ENCODE peak calls at places on chromosome 13, in seven cellular contexts. A is GM23338, Z is A549, E is K562, P is HCT116, U is HL-60, H is Panc1. J is an unnamed sample.

GRCh38 chr13:91157273-91158014 is 190.0 kb upstream of the MIR17HG start:
- DNase-seq in A (no peak), Z (no peak), E (no peak), P (no peak), U (no peak), H (no peak), J (no peak)

GRCh38 chr13:73287871-73288270 is 229.1 kb downstream of the KLF5 start:
- DNase-seq in A (no peak), Z (peak; percentile 12), E (no peak), P (no peak), U (no peak), H (no peak), J (no peak)

GRCh38 chr13:109145631-109146030 is 516.2 kb downstream of the MYO16 start:
- DNase-seq in A (peak; percentile 70), Z (peak; percentile 78), E (peak; percentile 15), P (peak; percentile 58), U (peak; percentile 15), H (peak; percentile 46), J (peak; percentile 13)

GRCh38 chr13:75052616-75053015 is 429.4 kb downstream of the TBC1D4 start:
- DNase-seq in A (no peak), Z (no peak), E (no peak), P (no peak), U (no peak), H (no peak), J (no peak)

GRCh38 chr13:76887070-76887563 is 912 bp upstream of the KCTD12 start:
- DNase-seq in A (peak; percentile 46), Z (no peak), E (no peak), P (no peak), U (no peak), H (no peak), J (no peak)

GRCh38 chr13:113947321-113948033 is 26.4 kb downstream of the C13orf46 start:
- DNase-seq in A (peak; percentile 27), Z (peak; percentile 32), E (peak; percentile 53), P (peak; percentile 12), U (no peak), H (no peak), J (no peak)

GRCh38 chr13:97435794-97436193 is 1.8 kb downstream of the RAP2A start:
- DNase-seq in A (no peak), Z (no peak), E (no peak), P (no peak), U (no peak), H (no peak), J (no peak)

GRCh38 chr13:22505489-22505888 is 675.3 kb upstream of the SGCG start:
- DNase-seq in A (no peak), Z (no peak), E (no peak), P (no peak), U (no peak), H (no peak), J (no peak)

GRCh38 chr13:95113601-95114000 is 187.7 kb downstream of the ABCC4 start:
- DNase-seq in A (peak; percentile 23), Z (no peak), E (no peak), P (no peak), U (no peak), H (no peak), J (no peak)

GRCh38 chr13:109857803-109858202 is 71.4 kb upstream of the IRS2 start:
- DNase-seq in A (peak; percentile 42), Z (no peak), E (no peak), P (no peak), U (no peak), H (no peak), J (no peak)

GRCh38 chr13:42497798-42498197 is 76.2 kb upstream of the TNFSF11 start:
- DNase-seq in A (no peak), Z (no peak), E (no peak), P (no peak), U (no peak), H (no peak), J (no peak)

GRCh38 chr13:75250526-75251183 is 231.3 kb downstream of the TBC1D4 start:
- DNase-seq in A (no peak), Z (no peak), E (no peak), P (no peak), U (no peak), H (no peak), J (no peak)

GRCh38 chr13:28043224-28043623 is 54.7 kb upstream of the URAD start:
- DNase-seq in A (no peak), Z (no peak), E (no peak), P (no peak), U (no peak), H (no peak), J (no peak)

GRCh38 chr13:73835138-73835721 is 299.0 kb downstream of the KLF12 start:
- DNase-seq in A (peak; percentile 73), Z (peak; percentile 30), E (peak; percentile 22), P (peak; percentile 22), U (peak; percentile 3), H (no peak), J (peak; percentile 39)

GRCh38 chr13:87331178-87331577 is 340.0 kb upstream of the SLITRK5 start:
- DNase-seq in A (no peak), Z (no peak), E (no peak), P (no peak), U (no peak), H (no peak), J (no peak)

GRCh38 chr13:28659611-28659970 is 661 bp downstream of the POMP start:
- DNase-seq in A (no peak), Z (no peak), E (peak; percentile 6), P (no peak), U (no peak), H (no peak), J (no peak)

GRCh38 chr13:41740479-41740878 is 220.4 kb downstream of the VWA8 start:
- DNase-seq in A (no peak), Z (no peak), E (no peak), P (no peak), U (no peak), H (no peak), J (no peak)

GRCh38 chr13:76455960-76456359 is 430.2 kb downstream of the KCTD12 start:
- DNase-seq in A (no peak), Z (no peak), E (no peak), P (no peak), U (no peak), H (no peak), J (no peak)

GRCh38 chr13:65606622-65607021 is 1623.5 kb downstream of the PCDH9 start:
- DNase-seq in A (no peak), Z (no peak), E (no peak), P (no peak), U (no peak), H (no peak), J (no peak)

GRCh38 chr13:80072231-80072630 is 268.7 kb downstream of the SPRY2 start:
- DNase-seq in A (no peak), Z (no peak), E (no peak), P (no peak), U (no peak), H (no peak), J (no peak)

GRCh38 chr13:48596128-48596429 is 57.6 kb upstream of the CYSLTR2 start:
- DNase-seq in A (no peak), Z (no peak), E (no peak), P (no peak), U (no peak), H (no peak), J (no peak)

GRCh38 chr13:48603375-48603774 is 50.4 kb upstream of the CYSLTR2 start:
- DNase-seq in A (no peak), Z (no peak), E (no peak), P (no peak), U (no peak), H (no peak), J (no peak)

GRCh38 chr13:48602296-48603040 is 51.3 kb upstream of the CYSLTR2 start:
- DNase-seq in A (no peak), Z (no peak), E (no peak), P (no peak), U (no peak), H (no peak), J (no peak)

GRCh38 chr13:48595330-48596127 is 58.2 kb upstream of the CYSLTR2 start:
- DNase-seq in A (peak; percentile 68), Z (peak; percentile 63), E (peak; percentile 26), P (peak; percentile 50), U (peak; percentile 66), H (peak; percentile 43), J (peak; percentile 79)

GRCh38 chr13:48600374-48601364 is 53.1 kb upstream of the CYSLTR2 start:
- DNase-seq in A (no peak), Z (no peak), E (no peak), P (no peak), U (no peak), H (no peak), J (peak; percentile 32)
- TF ChIP-seq REST in A (no peak), Z (no peak), E (no peak), P (no peak), U (no peak), H (no peak), J (no peak)

GRCh38 chr13:107348471-107348870 is 780.5 kb upstream of the ARGLU1 start:
- DNase-seq in A (no peak), Z (no peak), E (no peak), P (no peak), U (no peak), H (no peak), J (no peak)

GRCh38 chr13:107347641-107348369 is 779.9 kb upstream of the ARGLU1 start:
- DNase-seq in A (no peak), Z (no peak), E (no peak), P (no peak), U (no peak), H (no peak), J (no peak)

GRCh38 chr13:107348931-107349330 is 781.0 kb upstream of the ARGLU1 start:
- DNase-seq in A (no peak), Z (no peak), E (no peak), P (no peak), U (no peak), H (no peak), J (no peak)

GRCh38 chr13:107351305-107351704 is 783.4 kb upstream of the ARGLU1 start:
- DNase-seq in A (peak; percentile 69), Z (no peak), E (no peak), P (no peak), U (no peak), H (no peak), J (no peak)
- TF ChIP-seq REST in A (no peak), Z (no peak), E (no peak), P (no peak), U (no peak), H (no peak), J (no peak)

DNA sequence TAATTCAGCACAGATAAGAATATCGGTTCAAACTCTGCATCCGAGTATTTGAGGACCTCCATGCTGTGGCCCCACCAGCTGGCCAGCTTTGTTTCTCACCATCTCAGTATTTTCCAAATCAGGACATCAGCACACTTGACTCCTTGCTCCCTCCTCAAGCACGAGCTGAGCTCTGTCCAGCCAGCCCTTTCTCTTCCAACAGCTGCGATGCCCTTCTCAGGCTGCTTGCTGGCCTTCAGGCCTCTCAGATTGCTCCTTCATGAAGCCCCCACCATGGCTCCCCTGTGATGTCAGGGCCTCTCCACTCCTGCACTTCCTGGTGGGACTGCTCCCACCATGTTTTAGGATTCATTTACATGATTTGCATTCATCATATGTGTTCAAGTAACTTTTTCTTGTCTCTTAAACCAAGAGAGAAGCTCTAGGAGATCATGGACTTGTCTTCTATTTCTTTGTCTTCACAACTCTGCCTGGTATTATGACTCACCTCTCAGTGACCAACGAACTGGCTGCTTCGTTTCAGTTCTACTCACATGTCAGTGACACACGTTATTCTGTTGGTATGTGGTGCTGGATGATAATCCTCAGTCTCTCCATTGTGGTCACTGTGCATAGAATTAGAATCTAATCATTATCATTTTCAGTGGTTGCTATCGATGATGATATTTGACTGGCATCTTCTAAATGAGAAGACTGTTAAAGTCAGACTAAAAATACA is 471.7 kb downstream of the EFNB2 start:
- DNase-seq in A (no peak), Z (no peak), E (no peak), P (no peak), U (no peak), H (no peak), J (no peak)
- TF ChIP-seq REST in A (no peak), Z (no peak), E (no peak), P (no peak), U (no peak), H (no peak), J (no peak)

GRCh38 chr13:48233886-48234488 is 981 bp downstream of the ITM2B start:
- DNase-seq in A (peak; percentile 21), Z (no peak), E (no peak), P (no peak), U (no peak), H (no peak), J (no peak)
- TF ChIP-seq REST in A (no peak), Z (no peak), E (no peak), P (no peak), U (no peak), H (no peak), J (no peak)